ENCODE peak calls at places on chromosomes 2 and 18, in eight cellular contexts. N is cardiac fibroblast, Q is OCI-LY7, E is breast epithelium, G is fibroblast of the aortic adventitia, P is AG10803, H is right atrium auricular region, Z is IMR-90. X is an unnamed sample.

GRCh38 chr2:232315049-232315922 is 63.3 kb upstream of the ALPP start:
- DNase-seq in N (peak; percentile 72), Q (no peak), E (peak; percentile 79), G (no peak), P (peak; percentile 96), H (peak; percentile 74), Z (peak; percentile 30), X (no peak)

GRCh38 chr2:14693874-14694273 is 61.4 kb downstream of the LRATD1 start:
- DNase-seq in N (no peak), Q (no peak), E (no peak), G (no peak), P (no peak), H (no peak), Z (no peak), X (no peak)

GRCh38 chr2:86628091-86628522 is 4.4 kb upstream of the RNF103 start:
- DNase-seq in N (no peak), Q (no peak), E (no peak), G (no peak), P (no peak), H (no peak), Z (no peak), X (no peak)

GRCh38 chr2:181917378-181917735 is 25.8 kb downstream of the ITPRID2 start:
- DNase-seq in N (no peak), Q (no peak), E (no peak), G (no peak), P (no peak), H (no peak), Z (no peak), X (no peak)

GRCh38 chr2:202171246-202171833 is 67.1 kb downstream of the SUMO1 start:
- DNase-seq in N (peak; percentile 22), Q (no peak), E (no peak), G (no peak), P (no peak), H (no peak), Z (no peak), X (no peak)

GRCh38 chr2:114127372-114127771 is 237.5 kb downstream of the ACTR3 start:
- DNase-seq in N (peak; percentile 36), Q (no peak), E (no peak), G (peak; percentile 47), P (peak; percentile 69), H (no peak), Z (peak; percentile 42), X (no peak)

GRCh38 chr2:215712219-215712849 is 276.5 kb upstream of the FN1 start:
- DNase-seq in N (peak; percentile 50), Q (no peak), E (no peak), G (peak; percentile 39), P (no peak), H (no peak), Z (no peak), X (no peak)

GRCh38 chr18:27605107-27605834 is 420.2 kb upstream of the CHST9 start:
- DNase-seq in N (peak; percentile 83), Q (peak; percentile 57), E (peak; percentile 34), G (peak; percentile 80), P (peak; percentile 71), H (peak; percentile 66), Z (peak; percentile 65), X (peak; percentile 29)

GRCh38 chr2:146239392-146240135 is 1605.3 kb upstream of the ACVR2A start:
- DNase-seq in N (peak; percentile 91), Q (no peak), E (no peak), G (peak; percentile 33), P (peak; percentile 79), H (no peak), Z (peak; percentile 93), X (no peak)

GRCh38 chr18:25561923-25562322 is 210.0 kb upstream of the ZNF521 start:
- DNase-seq in N (peak; percentile 36), Q (peak; percentile 59), E (no peak), G (peak; percentile 11), P (peak; percentile 31), H (no peak), Z (peak; percentile 33), X (no peak)

GRCh38 chr2:221567809-221568208 is 4.3 kb downstream of the EPHA4 start:
- DNase-seq in N (peak; percentile 16), Q (no peak), E (no peak), G (no peak), P (no peak), H (no peak), Z (peak; percentile 38), X (no peak)

GRCh38 chr2:20675701-20676352 is 8.9 kb downstream of the GDF7 start:
- DNase-seq in N (no peak), Q (peak; percentile 84), E (no peak), G (no peak), P (no peak), H (no peak), Z (no peak), X (no peak)

GRCh38 chr18:7064346-7064745 is 53.3 kb downstream of the LAMA1 start:
- DNase-seq in N (no peak), Q (no peak), E (no peak), G (no peak), P (no peak), H (no peak), Z (no peak), X (no peak)

DNA sequence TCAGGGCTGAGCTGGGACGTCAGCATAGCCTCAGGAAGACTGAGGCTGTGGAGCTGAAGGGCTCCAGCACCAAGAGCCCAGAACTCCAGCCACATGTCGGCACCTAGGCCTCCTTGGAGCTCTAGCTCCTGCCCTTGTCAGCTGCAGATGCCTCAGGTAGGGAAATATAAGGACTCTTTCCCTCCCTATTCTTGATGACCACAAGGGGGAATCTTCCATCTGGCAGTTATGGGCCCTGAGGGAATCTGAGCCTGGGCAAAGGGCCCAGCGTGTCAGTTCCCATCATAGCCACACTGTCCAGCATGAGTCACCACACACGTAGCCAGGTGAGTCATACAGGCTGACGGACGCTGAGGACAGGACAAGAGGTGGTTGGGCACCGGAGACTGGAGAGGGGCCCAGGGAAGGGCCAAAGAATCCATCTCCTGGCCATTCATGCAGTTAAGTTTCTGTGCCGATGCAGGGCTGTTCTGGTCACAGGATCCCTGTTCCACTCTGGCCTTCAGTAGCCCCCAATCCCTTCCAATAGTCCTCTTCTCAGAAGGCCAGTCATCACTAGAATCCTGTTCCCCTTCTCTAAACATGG is 1.8 kb downstream of the MPV17 start:
- DNase-seq in N (peak; percentile 99), Q (no peak), E (peak; percentile 94), G (peak; percentile 98), P (peak; percentile 98), H (peak; percentile 88), Z (peak; percentile 99), X (peak; percentile 91)
- H3K4me3 ChIP-seq in N (no peak overlapping the region), Q (peak overlapping the region; percentile 84), E (no peak overlapping the region), G (peak overlapping the region; percentile 39), P (peak overlapping the region; percentile 15), H (no peak overlapping the region), Z (peak overlapping the region; percentile 3), X (peak overlapping the region; percentile 80)

GRCh38 chr18:75727479-75727878 is 300.0 kb upstream of the SMIM21 start:
- DNase-seq in N (peak; percentile 11), Q (peak; percentile 0), E (no peak), G (peak; percentile 15), P (peak; percentile 21), H (no peak), Z (peak; percentile 30), X (no peak)
- TF ChIP-seq CTCF in N (peak; percentile 23), Q (peak; percentile 39), E (no peak), G (peak; percentile 49), P (peak; percentile 59), H (peak; percentile 60), Z (peak; percentile 48), X (peak; percentile 59)

GRCh38 chr2:10338242-10339188 is 35.8 kb downstream of the HPCAL1 start:
- DNase-seq in N (no peak), Q (no peak), E (no peak), G (no peak), P (no peak), H (no peak), Z (no peak), X (no peak)

GRCh38 chr2:10342245-10342951 is 39.7 kb downstream of the HPCAL1 start:
- DNase-seq in N (no peak), Q (no peak), E (no peak), G (no peak), P (peak; percentile 12), H (no peak), Z (no peak), X (no peak)

GRCh38 chr2:10341193-10341592 is 38.5 kb downstream of the HPCAL1 start:
- DNase-seq in N (no peak), Q (no peak), E (no peak), G (no peak), P (no peak), H (no peak), Z (no peak), X (no peak)

GRCh38 chr2:10339647-10340592 is 37.2 kb downstream of the HPCAL1 start:
- DNase-seq in N (no peak), Q (no peak), E (no peak), G (no peak), P (no peak), H (no peak), Z (no peak), X (no peak)

DNA sequence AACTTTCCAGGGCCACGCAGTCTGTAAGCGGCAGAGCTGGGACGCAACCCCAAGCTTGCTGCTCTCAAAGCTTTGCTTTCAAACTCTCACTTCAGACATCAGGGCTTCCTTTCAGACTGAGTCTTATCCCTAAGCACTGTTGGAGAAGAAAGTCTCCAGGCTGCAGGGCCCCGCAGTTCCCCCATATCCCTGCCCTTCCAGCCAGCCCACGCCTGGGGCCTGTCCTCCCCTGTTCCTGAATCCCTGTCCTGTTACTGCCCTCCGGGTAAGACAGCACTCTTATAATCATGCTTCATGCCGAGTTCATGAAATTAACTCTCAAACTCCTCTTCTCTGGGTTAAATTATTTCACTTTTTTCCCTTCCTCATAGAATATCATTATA is 37.9 kb downstream of the HPCAL1 start:
- DNase-seq in N (no peak), Q (no peak), E (no peak), G (no peak), P (no peak), H (no peak), Z (no peak), X (no peak)
- H3K4me3 ChIP-seq in N (no peak overlapping the region), Q (no peak overlapping the region), E (no peak overlapping the region), G (no peak overlapping the region), P (no peak overlapping the region), H (no peak overlapping the region), Z (no peak overlapping the region), X (no peak overlapping the region)

GRCh38 chr18:74078257-74078656 is 69.4 kb downstream of the FBXO15 start:
- DNase-seq in N (no peak), Q (no peak), E (no peak), G (no peak), P (no peak), H (no peak), Z (no peak), X (no peak)

GRCh38 chr18:74084184-74084583 is 63.5 kb downstream of the FBXO15 start:
- DNase-seq in N (no peak), Q (no peak), E (no peak), G (no peak), P (no peak), H (no peak), Z (no peak), X (no peak)

GRCh38 chr18:74082476-74083070 is 65.1 kb downstream of the FBXO15 start:
- DNase-seq in N (peak; percentile 10), Q (peak; percentile 77), E (no peak), G (peak; percentile 34), P (peak; percentile 68), H (no peak), Z (peak; percentile 63), X (no peak)

GRCh38 chr18:74083071-74083954 is 64.3 kb downstream of the FBXO15 start:
- DNase-seq in N (no peak), Q (no peak), E (no peak), G (no peak), P (peak; percentile 8), H (no peak), Z (no peak), X (no peak)

DNA sequence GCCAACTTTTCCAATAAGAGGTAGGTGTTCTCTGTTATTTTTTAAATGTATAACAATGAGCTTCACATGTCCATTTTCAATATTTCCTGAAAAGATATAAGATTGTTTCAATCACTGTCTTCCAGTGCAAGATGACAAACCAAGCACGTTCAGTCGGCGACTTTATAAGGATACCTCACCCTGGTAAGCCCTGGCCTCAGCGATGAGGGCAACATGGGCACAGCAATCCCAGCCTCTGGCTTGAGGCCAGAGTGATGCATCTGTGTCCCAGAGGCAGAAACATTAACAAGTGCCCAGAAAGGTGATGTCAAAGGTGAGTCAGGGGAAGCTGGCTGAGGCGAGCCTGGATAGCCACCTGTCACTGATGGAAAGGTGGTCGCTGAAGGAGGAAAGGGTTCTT is 65.7 kb downstream of the FBXO15 start:
- DNase-seq in N (no peak), Q (no peak), E (no peak), G (no peak), P (no peak), H (no peak), Z (no peak), X (no peak)
- TF ChIP-seq CTCF in N (no peak), Q (no peak), E (no peak), G (no peak), P (no peak), H (no peak), Z (no peak), X (no peak)